ENCODE peak calls at places on chromosomes 4 and X, in four cellular contexts. P is breast epithelium, L is mesenchymal stem cell, Y is aorta. M is an unnamed sample.

GRCh38 chrX:40140706-40141499 is 43.1 kb upstream of the BCOR start:
- DNase-seq in P (no peak), Y (peak), L (peak), M (peak)

GRCh38 chrX:17944833-17945497 is 83.9 kb upstream of the RAI2 start:
- DNase-seq in Y (no peak), P (no peak), L (no peak), M (no peak)

GRCh38 chr4:178296669-178297068 is 854.4 kb upstream of the AGA start:
- DNase-seq in Y (no peak), L (no peak), P (no peak), M (no peak)

GRCh38 chr4:144899393-144899792 is 198.6 kb downstream of the ANAPC10 start:
- DNase-seq in P (no peak), L (no peak), Y (no peak), M (no peak)

GRCh38 chr4:1598206-1598605 is 85.9 kb downstream of the FAM53A start:
- DNase-seq in L (no peak), Y (peak), P (no peak), M (peak)

GRCh38 chr4:55553442-55553841 is 6.7 kb upstream of the CLOCK start:
- DNase-seq in Y (no peak), L (no peak), P (no peak), M (no peak)

GRCh38 chr4:19063662-19064061 is 1042.1 kb upstream of the LCORL start:
- DNase-seq in P (no peak), Y (no peak), L (no peak), M (no peak)

GRCh38 chrX:146614693-146615524 is 194.7 kb upstream of the CXorf51B start:
- DNase-seq in P (no peak), Y (no peak), L (no peak), M (no peak)

GRCh38 chr4:87118826-87119225 is 101.6 kb downstream of the KLHL8 start:
- DNase-seq in Y (no peak), P (no peak), L (peak), M (no peak)

GRCh38 chrX:69236641-69237040 is 71.4 kb upstream of the PJA1 start:
- DNase-seq in L (no peak), P (no peak), Y (no peak), M (no peak)

GRCh38 chrX:19625612-19626011 is 110.3 kb upstream of the MAP3K15 start:
- DNase-seq in L (peak), P (no peak), Y (no peak), M (no peak)

GRCh38 chrX:24946369-24946768 is 69.4 kb downstream of the ARX start:
- DNase-seq in Y (no peak), P (no peak), L (no peak), M (no peak)

GRCh38 chrX:39819921-39820849 is 277.6 kb downstream of the BCOR start:
- DNase-seq in Y (no peak), L (peak), P (no peak), M (peak)

GRCh38 chrX:50812995-50813842 is 775 bp downstream of the SHROOM4 start:
- DNase-seq in L (peak), P (peak), Y (peak), M (peak)

GRCh38 chr4:38623260-38623659 is 40.7 kb upstream of the KLF3 start:
- DNase-seq in L (no peak), P (no peak), Y (no peak), M (no peak)

GRCh38 chr4:188127157-188127874 is 11.9 kb upstream of the TRIML1 start:
- DNase-seq in Y (no peak), P (no peak), L (peak), M (no peak)

GRCh38 chr4:69224891-69225290 is 10.3 kb upstream of the UGT2B11 start:
- DNase-seq in P (no peak), Y (no peak), L (no peak), M (no peak)

GRCh38 chr4:161581262-161581661 is 582.5 kb downstream of the FSTL5 start:
- DNase-seq in Y (no peak), L (no peak), P (no peak), M (no peak)

GRCh38 chr4:99945718-99946345 is 586 bp downstream of the DNAJB14 start:
- DNase-seq in Y (peak), L (peak), P (no peak), M (peak)

GRCh38 chrX:70755850-70756249 is 152.7 kb downstream of the TEX11 start:
- DNase-seq in Y (no peak), P (no peak), L (no peak), M (no peak)

GRCh38 chr4:176841730-176842129 is 49.0 kb upstream of the VEGFC start:
- DNase-seq in P (no peak), L (peak), Y (no peak), M (no peak)

GRCh38 chr4:184420881-184421416 is 53.4 kb downstream of the IRF2 start:
- DNase-seq in P (no peak), Y (no peak), L (no peak), M (no peak)

GRCh38 chrX:8139713-8140112 is 31.4 kb downstream of the VCX2 start:
- DNase-seq in P (no peak), Y (no peak), L (peak), M (peak)

GRCh38 chr4:55634417-55635128 is 1.5 kb downstream of the NMU start:
- DNase-seq in Y (no peak), L (no peak), P (no peak), M (no peak)

GRCh38 chrX:109920325-109920724 is 82.6 kb upstream of the TMEM164 start:
- DNase-seq in P (no peak), Y (no peak), L (peak), M (no peak)

GRCh38 chr4:38302910-38303309 is 342.7 kb downstream of the PTTG2 start:
- DNase-seq in L (no peak), Y (no peak), P (no peak), M (no peak)

GRCh38 chr4:186724048-186724860 is 598 bp upstream of the FAT1 start:
- DNase-seq in P (no peak), L (peak), Y (peak), M (peak)

GRCh38 chr4:13821522-13821921 is 194.0 kb upstream of the BOD1L1 start:
- DNase-seq in P (no peak), L (peak), Y (no peak), M (no peak)

GRCh38 chrX:72081605-72082320 is 50.0 kb downstream of the RTL5 start:
- DNase-seq in Y (no peak), P (no peak), L (no peak), M (no peak)

GRCh38 chr4:174604198-174604597 is 81.9 kb upstream of the HPGD start:
- DNase-seq in P (no peak), L (peak), Y (no peak), M (no peak)

GRCh38 chrX:73647632-73648322 is 84.8 kb downstream of the CHIC1 start:
- DNase-seq in L (no peak), P (no peak), Y (no peak), M (no peak)

GRCh38 chr4:41178372-41179085 is 35.8 kb downstream of the APBB2 start:
- DNase-seq in P (no peak), Y (no peak), L (peak), M (no peak)

GRCh38 chrX:51893931-51894696 is 691 bp downstream of the MAGED1 start:
- DNase-seq in Y (peak), L (peak), P (no peak), M (no peak)

GRCh38 chrX:44937606-44938005 is 64.6 kb downstream of the KDM6A start:
- DNase-seq in Y (no peak), L (no peak), P (no peak), M (no peak)

GRCh38 chrX:121146059-121146628 is 98.7 kb downstream of the GLUD2 start:
- DNase-seq in Y (no peak), L (no peak), P (no peak), M (no peak)

GRCh38 chrX:15373986-15374385 is 10.2 kb downstream of the VEGFD start:
- DNase-seq in P (no peak), Y (no peak), L (no peak), M (no peak)

GRCh38 chr4:67581208-67581857 is 22.8 kb downstream of the STAP1 start:
- DNase-seq in L (no peak), P (no peak), Y (no peak), M (no peak)

DNA sequence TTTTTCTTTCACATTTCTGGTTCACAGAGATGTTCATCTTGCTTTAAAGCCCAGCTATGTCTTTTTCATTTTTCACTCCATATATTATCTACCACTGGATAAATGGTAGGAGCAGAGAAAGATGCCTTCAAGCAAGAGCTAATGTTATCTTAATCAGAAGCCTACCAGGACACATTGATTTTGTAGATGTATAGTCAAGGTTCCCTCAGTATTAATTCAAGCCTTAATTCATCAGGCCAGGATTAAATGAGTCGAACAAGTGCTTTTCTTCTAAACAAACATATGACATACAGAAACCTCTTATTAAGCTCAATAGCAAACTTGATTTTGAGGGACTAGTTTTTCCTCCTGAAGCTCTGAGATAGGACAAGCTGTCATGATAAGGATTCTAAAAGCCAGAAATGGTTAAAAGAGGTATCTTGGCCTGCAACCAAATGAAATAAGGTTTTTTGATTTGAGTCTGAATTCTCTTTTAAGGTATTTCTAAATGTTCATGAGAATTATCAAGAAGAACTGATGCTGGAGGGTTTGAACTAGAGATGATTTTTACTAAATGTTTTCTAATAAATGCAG is 81.7 kb upstream of the FTHL17 start:
- DNase-seq in P (no peak), L (no peak), Y (no peak), M (no peak)
- H3K4me3 ChIP-seq in P (no peak), L (no peak), Y (no peak), M (no peak)

DNA sequence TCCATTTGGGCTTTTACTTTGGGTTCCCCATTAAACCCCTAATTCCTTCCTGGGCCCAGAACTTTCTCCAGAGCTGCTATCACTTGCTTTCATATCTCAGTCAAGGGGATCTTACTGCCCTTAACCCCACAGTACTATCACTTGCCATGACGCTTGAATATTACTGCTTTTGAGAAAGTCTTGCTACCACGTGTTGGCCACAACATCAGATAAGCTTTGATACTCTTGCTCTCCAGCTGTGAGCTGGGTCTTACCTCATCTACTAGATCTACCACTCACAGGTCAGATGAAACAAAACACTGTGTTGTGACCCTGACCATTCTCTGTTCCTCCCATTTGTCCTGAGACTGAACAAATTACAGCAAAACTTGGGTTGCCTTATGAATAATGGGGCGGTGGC is 12.0 kb upstream of the TAPT1 start:
- DNase-seq in L (no peak), Y (no peak), P (no peak), M (no peak)
- H3K27ac ChIP-seq in L (no peak), Y (no peak), P (no peak), M (no peak)

GRCh38 chr4:168848977-168849687 is 160.9 kb downstream of the CBR4 start:
- DNase-seq in L (peak), P (no peak), Y (no peak), M (no peak)
- H3K4me3 ChIP-seq in L (no peak), P (no peak), Y (peak), M (no peak)

DNA sequence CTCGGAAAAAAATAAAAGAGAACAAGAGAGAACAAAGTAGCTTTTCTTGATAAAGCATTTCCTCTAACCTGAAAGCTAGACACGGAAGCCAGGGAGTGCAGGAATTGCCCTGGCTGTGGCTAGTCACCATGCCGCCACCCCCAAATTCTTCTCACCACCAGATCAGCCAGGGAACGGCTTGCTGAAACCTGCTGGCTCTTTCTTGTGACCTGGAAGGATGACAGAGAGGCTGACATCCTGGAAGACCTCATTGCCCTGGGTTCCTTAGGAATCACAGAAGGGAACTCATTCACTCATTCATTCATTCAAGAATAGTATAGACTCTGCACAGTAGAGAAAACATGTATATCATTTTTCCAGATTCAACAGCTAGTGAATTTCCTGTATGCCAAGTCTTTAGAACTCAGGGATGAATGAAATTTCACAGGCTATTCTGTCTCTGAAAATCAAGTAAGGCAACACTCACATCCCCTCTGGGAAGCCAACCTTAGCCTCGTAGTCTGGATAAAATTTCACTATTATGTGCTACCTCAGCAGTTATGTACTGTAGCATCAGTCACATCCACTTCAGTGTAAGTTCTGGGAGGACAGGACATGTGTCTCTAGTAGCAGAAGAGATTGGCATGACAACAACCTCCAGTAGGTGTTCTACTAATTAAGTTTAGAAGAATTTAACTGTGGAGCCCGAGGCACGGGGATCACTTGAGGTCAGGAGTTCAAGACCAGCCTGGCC is 42.2 kb upstream of the HS3ST1 start:
- DNase-seq in P (no peak), L (no peak), Y (no peak), M (no peak)
- H3K27ac ChIP-seq in P (peak), L (no peak), Y (no peak), M (peak)

DNA sequence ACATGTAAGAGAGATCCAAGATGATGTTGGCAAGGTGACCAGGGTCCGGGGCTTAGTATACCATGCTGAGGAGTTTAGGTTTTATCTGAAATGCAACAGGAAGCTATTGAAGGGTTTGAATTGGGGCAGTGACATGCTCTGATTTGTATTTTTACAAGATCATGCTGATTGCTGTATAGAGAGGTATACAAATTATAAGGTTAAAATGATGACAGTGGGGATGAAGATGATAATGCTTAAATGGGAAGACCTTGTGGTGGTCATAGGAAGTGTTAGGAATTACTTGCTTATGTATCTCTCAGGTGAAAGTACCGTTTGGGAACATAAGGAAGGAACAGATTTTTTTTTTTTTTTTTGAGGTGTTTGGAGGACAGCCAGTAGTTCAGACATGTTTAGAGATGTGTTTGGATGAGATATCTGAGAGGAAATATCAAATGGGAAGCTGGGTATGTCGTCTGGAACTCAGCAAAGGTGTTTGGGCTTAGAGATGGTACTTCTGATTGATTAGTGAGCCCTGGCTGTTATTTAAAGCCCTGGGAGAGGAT is 5.0 kb downstream of the BMP2K start:
- DNase-seq in Y (no peak), L (no peak), P (no peak), M (no peak)
- H3K4me3 ChIP-seq in Y (no peak), L (no peak), P (no peak), M (no peak)

GRCh38 chr4:95409750-95410149 is 139.0 kb downstream of the UNC5C start:
- DNase-seq in Y (no peak), P (no peak), L (no peak), M (no peak)
- H3K27ac ChIP-seq in Y (no peak), P (no peak), L (no peak), M (no peak)

DNA sequence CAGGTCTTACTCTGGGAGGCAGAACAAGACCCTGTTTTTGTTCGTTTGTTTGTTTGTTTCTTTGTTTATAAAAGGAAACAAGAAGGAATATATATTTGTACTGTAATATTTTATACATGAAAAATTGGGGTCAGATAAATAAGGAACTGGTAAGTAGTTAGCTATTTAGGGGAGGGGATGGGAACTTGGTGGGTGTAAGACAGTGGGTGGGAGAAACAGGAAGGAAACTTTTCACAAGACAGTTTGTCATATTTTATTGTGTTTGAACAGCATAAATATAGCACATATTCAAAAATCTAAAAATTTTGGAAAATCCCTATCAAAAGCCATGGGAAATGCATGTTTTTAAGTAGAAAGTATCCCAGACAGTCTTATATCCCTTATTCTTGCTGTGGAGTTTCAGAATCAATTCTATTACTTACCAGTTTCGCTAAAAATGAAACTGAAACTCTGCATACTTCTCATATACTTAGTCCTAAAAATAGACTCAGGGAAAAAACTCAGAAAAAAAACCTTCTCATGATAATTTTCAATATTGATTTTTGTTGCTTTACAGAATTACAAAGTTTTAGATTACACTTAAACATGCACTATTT is 22.3 kb upstream of the RASGEF1B start:
- DNase-seq in Y (no peak), P (no peak), L (peak), M (no peak)
- H3K4me3 ChIP-seq in Y (no peak), P (no peak), L (no peak), M (peak)